ENCODE peak calls at places on chromosome 3, in ten cellular contexts. J, N, F, S, Y, V, D, P, W and M are unnamed samples.

GRCh38 chr3:88003115-88003755 is 55.6 kb downstream of the CGGBP1 start:
- DNase-seq in J (no peak), N (peak; percentile 83), F (peak; percentile 46), S (no peak), Y (no peak), V (peak; percentile 50), D (no peak), P (no peak), W (peak; percentile 37), M (no peak)

GRCh38 chr3:64568895-64569509 is 118.8 kb downstream of the ADAMTS9 start:
- DNase-seq in J (no peak), N (no peak), F (no peak), S (no peak), Y (no peak), V (no peak), D (no peak), P (no peak), W (no peak), M (no peak)

GRCh38 chr3:38606561-38606960 is 42.9 kb downstream of the SCN5A start:
- DNase-seq in J (no peak), N (no peak), F (no peak), S (no peak), Y (no peak), V (no peak), D (no peak), P (no peak), W (no peak), M (no peak)

GRCh38 chr3:103926936-103927335 is 1439.8 kb upstream of the ALCAM start:
- DNase-seq in J (no peak), N (no peak), F (no peak), S (no peak), Y (no peak), V (no peak), D (no peak), P (no peak), W (no peak), M (no peak)

GRCh38 chr3:172622916-172623700 is 87.8 kb downstream of the NCEH1 start:
- DNase-seq in J (no peak), N (peak; percentile 56), F (peak; percentile 60), S (peak; percentile 38), Y (peak; percentile 37), V (peak; percentile 74), D (no peak), P (no peak), W (peak; percentile 16), M (no peak)

GRCh38 chr3:86967062-86967461 is 23.9 kb downstream of the VGLL3 start:
- DNase-seq in J (no peak), N (no peak), F (no peak), S (no peak), Y (no peak), V (no peak), D (no peak), P (no peak), W (no peak), M (no peak)

GRCh38 chr3:30954431-30954830 is 60.0 kb upstream of the GADL1 start:
- DNase-seq in J (no peak), N (no peak), F (no peak), S (no peak), Y (no peak), V (no peak), D (no peak), P (no peak), W (no peak), M (no peak)

GRCh38 chr3:88113311-88114162 is 36.2 kb upstream of the C3orf38 start:
- DNase-seq in J (no peak), N (peak; percentile 78), F (peak; percentile 68), S (peak; percentile 58), Y (peak; percentile 51), V (peak; percentile 69), D (no peak), P (no peak), W (peak; percentile 66), M (no peak)

GRCh38 chr3:41029356-41029755 is 169.9 kb upstream of the CTNNB1 start:
- DNase-seq in J (no peak), N (no peak), F (no peak), S (no peak), Y (no peak), V (no peak), D (no peak), P (no peak), W (no peak), M (no peak)

GRCh38 chr3:30952786-30953185 is 58.3 kb upstream of the GADL1 start:
- DNase-seq in J (no peak), N (no peak), F (no peak), S (no peak), Y (no peak), V (no peak), D (no peak), P (no peak), W (no peak), M (no peak)

GRCh38 chr3:155079795-155080546 is at the start of gene MME:
- DNase-seq in J (peak; percentile 92), N (peak; percentile 82), F (peak; percentile 26), S (peak; percentile 34), Y (no peak), V (peak; percentile 58), D (no peak), P (no peak), W (peak; percentile 30), M (no peak)

GRCh38 chr3:107928084-107928445 is 162.8 kb downstream of the CD47 start:
- DNase-seq in J (no peak), N (peak; percentile 17), F (no peak), S (no peak), Y (no peak), V (no peak), D (no peak), P (no peak), W (peak; percentile 35), M (no peak)

GRCh38 chr3:63192248-63192647 is 85.9 kb upstream of the SYNPR start:
- DNase-seq in J (no peak), N (no peak), F (no peak), S (no peak), Y (no peak), V (peak; percentile 54), D (no peak), P (no peak), W (no peak), M (no peak)

GRCh38 chr3:107629556-107629955 is 106.8 kb downstream of the BBX start:
- DNase-seq in J (no peak), N (peak; percentile 57), F (no peak), S (no peak), Y (no peak), V (no peak), D (no peak), P (no peak), W (no peak), M (no peak)

GRCh38 chr3:114320251-114320650 is 26.4 kb downstream of the TIGIT start:
- DNase-seq in J (no peak), N (no peak), F (no peak), S (no peak), Y (no peak), V (no peak), D (no peak), P (no peak), W (no peak), M (no peak)

GRCh38 chr3:184238246-184238818 is 8.9 kb downstream of the VWA5B2 start:
- DNase-seq in J (no peak), N (no peak), F (no peak), S (no peak), Y (no peak), V (no peak), D (no peak), P (no peak), W (no peak), M (no peak)

GRCh38 chr3:59368887-59369286 is 319.1 kb upstream of the CFAP20DC start:
- DNase-seq in J (no peak), N (no peak), F (no peak), S (no peak), Y (no peak), V (no peak), D (no peak), P (no peak), W (no peak), M (no peak)

GRCh38 chr3:27376109-27376772 is 7.1 kb upstream of the NEK10 start:
- DNase-seq in J (no peak), N (no peak), F (no peak), S (no peak), Y (no peak), V (no peak), D (no peak), P (no peak), W (no peak), M (no peak)

GRCh38 chr3:165440380-165440779 is 244.2 kb upstream of the SLITRK3 start:
- DNase-seq in J (no peak), N (no peak), F (no peak), S (no peak), Y (no peak), V (no peak), D (no peak), P (no peak), W (no peak), M (no peak)

GRCh38 chr3:138863776-138864113 is 29.0 kb upstream of the PIK3CB start:
- DNase-seq in J (no peak), N (no peak), F (no peak), S (no peak), Y (no peak), V (no peak), D (no peak), P (no peak), W (no peak), M (no peak)

GRCh38 chr3:141812586-141812985 is 49.4 kb downstream of the GRK7 start:
- DNase-seq in J (no peak), N (no peak), F (no peak), S (no peak), Y (no peak), V (no peak), D (no peak), P (no peak), W (no peak), M (no peak)

GRCh38 chr3:129481783-129482332 is 41.8 kb downstream of the IFT122 start:
- DNase-seq in J (no peak), N (peak; percentile 48), F (no peak), S (peak; percentile 29), Y (peak; percentile 16), V (no peak), D (no peak), P (no peak), W (peak; percentile 37), M (peak; percentile 82)

GRCh38 chr3:195911946-195912270 is 3.6 kb upstream of the TNK2 start:
- DNase-seq in J (no peak), N (no peak), F (no peak), S (no peak), Y (no peak), V (no peak), D (no peak), P (no peak), W (no peak), M (no peak)

GRCh38 chr3:138945646-138946553 is 1.0 kb downstream of the FOXL2 start:
- DNase-seq in J (peak; percentile 88), N (peak; percentile 53), F (peak; percentile 56), S (peak; percentile 26), Y (peak; percentile 51), V (peak; percentile 86), D (no peak), P (no peak), W (no peak), M (peak; percentile 52)

GRCh38 chr3:10753964-10754363 is 62.1 kb upstream of the SLC6A11 start:
- DNase-seq in J (peak; percentile 64), N (peak; percentile 35), F (peak; percentile 44), S (no peak), Y (peak; percentile 38), V (peak; percentile 69), D (no peak), P (no peak), W (no peak), M (peak; percentile 9)

GRCh38 chr3:122642935-122643334 is 37.7 kb upstream of the PARP14 start:
- DNase-seq in J (no peak), N (no peak), F (no peak), S (no peak), Y (no peak), V (no peak), D (no peak), P (no peak), W (no peak), M (no peak)

GRCh38 chr3:148439254-148439822 is 258.4 kb upstream of the AGTR1 start:
- DNase-seq in J (no peak), N (no peak), F (no peak), S (no peak), Y (no peak), V (no peak), D (no peak), P (no peak), W (no peak), M (no peak)

GRCh38 chr3:153911111-153911510 is 210.1 kb upstream of the ARHGEF26 start:
- DNase-seq in J (no peak), N (no peak), F (no peak), S (no peak), Y (no peak), V (no peak), D (no peak), P (no peak), W (no peak), M (no peak)